ENCODE peak calls at places on chromosomes 6 and 20, in four cellular contexts. M is Calu3, T is IMR-90, O is iPS-NIHi11. I is an unnamed sample.

GRCh38 chr6:75397806-75398465 is 95.7 kb downstream of the FILIP1 start:
- DNase-seq in M (no peak), T (peak), O (no peak), I (no peak)

GRCh38 chr6:113182370-113183141 is 674.6 kb upstream of the MARCKS start:
- DNase-seq in M (no peak), T (peak), O (no peak), I (peak)

GRCh38 chr6:128017288-128017687 is 116.4 kb upstream of the THEMIS start:
- DNase-seq in M (no peak), T (no peak), O (no peak), I (no peak)

GRCh38 chr20:25063981-25064380 is 6.0 kb upstream of the ACSS1 start:
- DNase-seq in M (no peak), T (no peak), O (no peak), I (no peak)

GRCh38 chr6:8082954-8083858 is 19.0 kb upstream of the BLOC1S5 start:
- DNase-seq in M (no peak), T (peak), O (no peak), I (peak)

GRCh38 chr6:107879912-107880311 is 55.8 kb upstream of the SCML4 start:
- DNase-seq in M (no peak), T (no peak), O (no peak), I (no peak)

GRCh38 chr20:40562031-40562430 is 127.0 kb downstream of the MAFB start:
- DNase-seq in M (peak), T (no peak), O (peak), I (no peak)

GRCh38 chr6:92479821-92480220 is 939.5 kb downstream of the EPHA7 start:
- DNase-seq in M (no peak), T (peak), O (no peak), I (no peak)

GRCh38 chr20:57211949-57212889 is 54.2 kb downstream of the BMP7 start:
- DNase-seq in M (peak), T (peak), O (peak), I (peak)

GRCh38 chr20:25275813-25276532 is 28.1 kb downstream of the PYGB start:
- DNase-seq in M (no peak), T (no peak), O (no peak), I (no peak)

GRCh38 chr6:142550310-142550709 is 248.5 kb downstream of the ADGRG6 start:
- DNase-seq in M (no peak), T (no peak), O (no peak), I (no peak)

GRCh38 chr6:149293244-149293643 is 24.3 kb upstream of the TAB2 start:
- DNase-seq in M (no peak), T (no peak), O (no peak), I (no peak)

GRCh38 chr6:117549606-117550005 is 52.7 kb downstream of the GOPC start:
- DNase-seq in M (no peak), T (no peak), O (no peak), I (no peak)

GRCh38 chr6:75934643-75935472 is 137.6 kb downstream of the IMPG1 start:
- DNase-seq in M (peak), T (peak), O (peak), I (peak)

GRCh38 chr6:89689732-89690131 is 51.2 kb upstream of the LYRM2 start:
- DNase-seq in M (no peak), T (no peak), O (peak), I (no peak)

GRCh38 chr6:129818251-129818650 is 42.9 kb downstream of the TMEM244 start:
- DNase-seq in M (no peak), T (no peak), O (no peak), I (no peak)

GRCh38 chr20:58684291-58684690 is 8.3 kb upstream of the NPEPL1 start:
- DNase-seq in M (no peak), T (no peak), O (no peak), I (no peak)

GRCh38 chr6:150238294-150238693 is 95.5 kb downstream of the PPP1R14C start:
- DNase-seq in M (peak), T (peak), O (no peak), I (peak)

GRCh38 chr20:48397689-48398005 is 430.2 kb downstream of the PREX1 start:
- DNase-seq in M (no peak), T (no peak), O (no peak), I (no peak)

GRCh38 chr6:82646231-82646615 is 282.6 kb downstream of the TPBG start:
- DNase-seq in M (no peak), T (no peak), O (no peak), I (no peak)

GRCh38 chr6:95354551-95354950 is 222.8 kb upstream of the MANEA start:
- DNase-seq in M (no peak), T (no peak), O (no peak), I (no peak)

GRCh38 chr6:62612526-62612925 is 326.5 kb upstream of the KHDRBS2 start:
- DNase-seq in M (no peak), T (no peak), O (no peak), I (no peak)

GRCh38 chr6:13492357-13492756 is 5.0 kb upstream of the GFOD1 start:
- DNase-seq in M (no peak), T (no peak), O (no peak), I (no peak)

GRCh38 chr6:39843305-39844020 is 51.3 kb downstream of the DAAM2 start:
- DNase-seq in M (no peak), T (peak), O (no peak), I (no peak)

GRCh38 chr6:11006060-11006459 is 38.0 kb downstream of the ELOVL2 start:
- DNase-seq in M (no peak), T (peak), O (no peak), I (no peak)

GRCh38 chr6:127458817-127459216 is 372 bp downstream of the KIAA0408 start:
- DNase-seq in M (no peak), T (peak), O (no peak), I (peak)

GRCh38 chr6:32105433-32105832 is 3.7 kb downstream of the TNXB start:
- DNase-seq in M (no peak), T (peak), O (no peak), I (peak)

GRCh38 chr6:167150815-167151557 is 6.8 kb downstream of the GPR31 start:
- DNase-seq in M (no peak), T (no peak), O (no peak), I (no peak)

GRCh38 chr20:33814238-33814712 is 3.1 kb downstream of the CHMP4B start:
- DNase-seq in M (no peak), T (peak), O (no peak), I (no peak)

GRCh38 chr6:41306187-41306854 is 19.8 kb upstream of the TREM1 start:
- DNase-seq in M (peak), T (peak), O (peak), I (peak)

GRCh38 chr6:30130887-30131862 is 4.8 kb upstream of the TRIM40 start:
- DNase-seq in M (peak), T (peak), O (peak), I (peak)

GRCh38 chr6:38646166-38646565 is 6.4 kb upstream of the BTBD9 start:
- DNase-seq in M (no peak), T (peak), O (no peak), I (no peak)

GRCh38 chr6:137518584-137518983 is 24.4 kb upstream of the OLIG3 start:
- DNase-seq in M (no peak), T (no peak), O (no peak), I (no peak)

I was measured in fibroblast of the aortic adventitia.